ENCODE peak calls at places on chromosomes 2 and 18, in five cellular contexts. One of them, this sample, is unnamed.

GRCh38 chr2:52465267-52465666 is 1302.3 kb upstream of the CHAC2 start:
- DNase-seq in neural crest cell: no peak
- DNase-seq in amniotic stem cell: no peak
- DNase-seq in HFFc6: no peak
- DNase-seq in left lung: no peak
- DNase-seq in this sample: no peak

GRCh38 chr2:43542285-43542933 is 53.4 kb downstream of the THADA start:
- DNase-seq in neural crest cell: no peak
- DNase-seq in amniotic stem cell: peak; percentile 6
- DNase-seq in HFFc6: peak; percentile 58
- DNase-seq in left lung: no peak
- DNase-seq in this sample: no peak

GRCh38 chr2:98027535-98027934 is 31.8 kb upstream of the TMEM131 start:
- DNase-seq in neural crest cell: no peak
- DNase-seq in amniotic stem cell: no peak
- DNase-seq in HFFc6: no peak
- DNase-seq in left lung: no peak
- DNase-seq in this sample: no peak

GRCh38 chr2:204795156-204795555 is 249.9 kb downstream of the PARD3B start:
- DNase-seq in neural crest cell: no peak
- DNase-seq in amniotic stem cell: no peak
- DNase-seq in HFFc6: peak; percentile 46
- DNase-seq in left lung: no peak
- DNase-seq in this sample: no peak

GRCh38 chr2:230684222-230685164 is 28.1 kb upstream of the CAB39 start:
- DNase-seq in neural crest cell: no peak
- DNase-seq in amniotic stem cell: no peak
- DNase-seq in HFFc6: peak; percentile 62
- DNase-seq in left lung: no peak
- DNase-seq in this sample: no peak

GRCh38 chr2:241443486-241444223 is 64.7 kb downstream of the STK25 start:
- DNase-seq in neural crest cell: no peak
- DNase-seq in amniotic stem cell: no peak
- DNase-seq in HFFc6: peak; percentile 10
- DNase-seq in left lung: peak; percentile 49
- DNase-seq in this sample: peak; percentile 24

GRCh38 chr2:26058390-26058789 is 24.5 kb downstream of the RAB10 start:
- DNase-seq in neural crest cell: no peak
- DNase-seq in amniotic stem cell: no peak
- DNase-seq in HFFc6: no peak
- DNase-seq in left lung: no peak
- DNase-seq in this sample: no peak

GRCh38 chr2:16321872-16322271 is 343.8 kb downstream of the CYRIA start:
- DNase-seq in neural crest cell: no peak
- DNase-seq in amniotic stem cell: no peak
- DNase-seq in HFFc6: no peak
- DNase-seq in left lung: no peak
- DNase-seq in this sample: no peak

GRCh38 chr2:186484062-186484735 is 1.9 kb upstream of the ZC3H15 start:
- DNase-seq in neural crest cell: no peak
- DNase-seq in amniotic stem cell: no peak
- DNase-seq in HFFc6: no peak
- DNase-seq in left lung: no peak
- DNase-seq in this sample: no peak

GRCh38 chr2:229407170-229407569 is 136.1 kb upstream of the PID1 start:
- DNase-seq in neural crest cell: no peak
- DNase-seq in amniotic stem cell: no peak
- DNase-seq in HFFc6: peak; percentile 74
- DNase-seq in left lung: peak; percentile 81
- DNase-seq in this sample: peak; percentile 82

GRCh38 chr2:186959486-186959885 is 110.5 kb upstream of the ZSWIM2 start:
- DNase-seq in neural crest cell: no peak
- DNase-seq in amniotic stem cell: no peak
- DNase-seq in HFFc6: no peak
- DNase-seq in left lung: no peak
- DNase-seq in this sample: no peak

GRCh38 chr2:28750316-28751101 is 1.1 kb upstream of the PPP1CB start:
- DNase-seq in neural crest cell: no peak
- DNase-seq in amniotic stem cell: peak; percentile 34
- DNase-seq in HFFc6: peak; percentile 43
- DNase-seq in left lung: no peak
- DNase-seq in this sample: no peak

GRCh38 chr2:163157411-163157810 is 318.8 kb upstream of the KCNH7 start:
- DNase-seq in neural crest cell: no peak
- DNase-seq in amniotic stem cell: no peak
- DNase-seq in HFFc6: peak; percentile 14
- DNase-seq in left lung: no peak
- DNase-seq in this sample: no peak

GRCh38 chr2:173249661-173250641 is 104.7 kb upstream of the CDCA7 start:
- DNase-seq in neural crest cell: no peak
- DNase-seq in amniotic stem cell: no peak
- DNase-seq in HFFc6: no peak
- DNase-seq in left lung: no peak
- DNase-seq in this sample: no peak

GRCh38 chr18:36176177-36176584 is 11.1 kb upstream of the MOCOS start:
- DNase-seq in neural crest cell: no peak
- DNase-seq in amniotic stem cell: no peak
- DNase-seq in HFFc6: no peak
- DNase-seq in left lung: no peak
- DNase-seq in this sample: no peak

GRCh38 chr2:45329045-45329677 is 281.9 kb downstream of the SRBD1 start:
- DNase-seq in neural crest cell: no peak
- DNase-seq in amniotic stem cell: no peak
- DNase-seq in HFFc6: peak; percentile 7
- DNase-seq in left lung: no peak
- DNase-seq in this sample: peak; percentile 19

GRCh38 chr2:15284601-15285000 is 276.5 kb downstream of the NBAS start:
- DNase-seq in neural crest cell: no peak
- DNase-seq in amniotic stem cell: no peak
- DNase-seq in HFFc6: no peak
- DNase-seq in left lung: no peak
- DNase-seq in this sample: no peak

GRCh38 chr2:170771049-170771937 is 1.1 kb downstream of the ERICH2 start:
- DNase-seq in neural crest cell: no peak
- DNase-seq in amniotic stem cell: no peak
- DNase-seq in HFFc6: no peak
- DNase-seq in left lung: no peak
- DNase-seq in this sample: no peak

GRCh38 chr2:165015052-165015642 is 59.8 kb upstream of the SLC38A11 start:
- DNase-seq in neural crest cell: peak; percentile 83
- DNase-seq in amniotic stem cell: peak; percentile 73
- DNase-seq in HFFc6: peak; percentile 62
- DNase-seq in left lung: peak; percentile 51
- DNase-seq in this sample: no peak

GRCh38 chr18:36933552-36933951 is 104.6 kb downstream of the KIAA1328 start:
- DNase-seq in neural crest cell: no peak
- DNase-seq in amniotic stem cell: no peak
- DNase-seq in HFFc6: no peak
- DNase-seq in left lung: no peak
- DNase-seq in this sample: no peak

GRCh38 chr2:42250925-42251324 is 81.8 kb downstream of the EML4 start:
- DNase-seq in neural crest cell: no peak
- DNase-seq in amniotic stem cell: no peak
- DNase-seq in HFFc6: no peak
- DNase-seq in left lung: no peak
- DNase-seq in this sample: no peak

GRCh38 chr2:96763511-96764252 is 3.0 kb downstream of the CNNM4 start:
- DNase-seq in neural crest cell: no peak
- DNase-seq in amniotic stem cell: no peak
- DNase-seq in HFFc6: peak; percentile 12
- DNase-seq in left lung: no peak
- DNase-seq in this sample: no peak

GRCh38 chr2:174760845-174761473 is 3.3 kb downstream of the CHRNA1 start:
- DNase-seq in neural crest cell: no peak
- DNase-seq in amniotic stem cell: no peak
- DNase-seq in HFFc6: no peak
- DNase-seq in left lung: no peak
- DNase-seq in this sample: no peak

GRCh38 chr18:58637197-58637596 is 8.3 kb upstream of the ALPK2 start:
- DNase-seq in neural crest cell: no peak
- DNase-seq in amniotic stem cell: no peak
- DNase-seq in HFFc6: no peak
- DNase-seq in left lung: no peak
- DNase-seq in this sample: no peak

GRCh38 chr2:24228470-24228869 is 53.6 kb downstream of the FAM228A start:
- DNase-seq in neural crest cell: no peak
- DNase-seq in amniotic stem cell: no peak
- DNase-seq in HFFc6: peak; percentile 13
- DNase-seq in left lung: no peak
- DNase-seq in this sample: peak; percentile 9

GRCh38 chr2:148927010-148927409 is 52.0 kb downstream of the KIF5C start:
- DNase-seq in neural crest cell: no peak
- DNase-seq in amniotic stem cell: no peak
- DNase-seq in HFFc6: no peak
- DNase-seq in left lung: peak; percentile 35
- DNase-seq in this sample: no peak

GRCh38 chr18:58694720-58695468 is 23.6 kb downstream of the MALT1 start:
- DNase-seq in neural crest cell: no peak
- DNase-seq in amniotic stem cell: no peak
- DNase-seq in HFFc6: no peak
- DNase-seq in left lung: no peak
- DNase-seq in this sample: no peak

GRCh38 chr2:25688236-25688635 is 14.9 kb upstream of the DTNB start:
- DNase-seq in neural crest cell: no peak
- DNase-seq in amniotic stem cell: no peak
- DNase-seq in HFFc6: no peak
- DNase-seq in left lung: no peak
- DNase-seq in this sample: no peak